ENCODE peak calls at places on chromosomes 1 and 21, in ten cellular contexts. J is Peyer's patch, C is Calu3, N is astrocyte, D is A549, Y is PC-3, B is cardiac fibroblast, K is D721Med, P is HFF-Myc, Z is transverse colon. M is an unnamed sample.

GRCh38 chr1:19353596-19353995 is 41.5 kb downstream of the SLC66A1 start:
- DNase-seq in J (no peak), C (no peak), N (no peak), D (no peak), Y (no peak), B (no peak), K (no peak), P (no peak), Z (no peak), M (no peak)

GRCh38 chr1:207815913-207816312 is 64.1 kb downstream of the CD46 start:
- DNase-seq in J (no peak), C (no peak), N (peak; percentile 33), D (no peak), Y (peak; percentile 85), B (peak; percentile 64), K (no peak), P (no peak), Z (no peak), M (no peak)

GRCh38 chr21:41250519-41250918 is 66.1 kb upstream of the FAM3B start:
- DNase-seq in J (no peak), C (no peak), N (peak; percentile 76), D (no peak), Y (peak; percentile 59), B (peak; percentile 37), K (no peak), P (no peak), Z (no peak), M (no peak)

GRCh38 chr1:245969274-245969673 is 537.8 kb downstream of the SMYD3 start:
- DNase-seq in J (no peak), C (no peak), N (peak; percentile 97), D (no peak), Y (peak; percentile 87), B (peak; percentile 79), K (no peak), P (peak; percentile 95), Z (no peak), M (no peak)

GRCh38 chr1:228274452-228275153 is 66.8 kb downstream of the OBSCN start:
- DNase-seq in J (no peak), C (no peak), N (no peak), D (no peak), Y (no peak), B (no peak), K (no peak), P (no peak), Z (no peak), M (no peak)

GRCh38 chr1:112805155-112805853 is 90.2 kb upstream of the PPM1J start:
- DNase-seq in J (no peak), C (no peak), N (no peak), D (no peak), Y (no peak), B (no peak), K (no peak), P (no peak), Z (no peak), M (no peak)

GRCh38 chr1:78291872-78292271 is 198.9 kb upstream of the PTGFR start:
- DNase-seq in J (no peak), C (no peak), N (no peak), D (no peak), Y (no peak), B (no peak), K (no peak), P (no peak), Z (no peak), M (no peak)

GRCh38 chr1:30748098-30748698 is 9.4 kb downstream of the LAPTM5 start:
- DNase-seq in J (no peak), C (no peak), N (no peak), D (no peak), Y (no peak), B (no peak), K (no peak), P (peak; percentile 81), Z (no peak), M (no peak)

GRCh38 chr1:114154963-114155322 is 1.3 kb upstream of the SYT6 start:
- DNase-seq in J (no peak), C (peak; percentile 4), N (peak; percentile 12), D (no peak), Y (no peak), B (peak; percentile 9), K (no peak), P (peak; percentile 17), Z (no peak), M (no peak)

GRCh38 chr1:31354266-31354665 is 18.6 kb downstream of the FABP3 start:
- DNase-seq in J (no peak), C (no peak), N (no peak), D (no peak), Y (no peak), B (peak; percentile 27), K (no peak), P (no peak), Z (no peak), M (no peak)

GRCh38 chr1:29708818-29709710 is 472.7 kb downstream of the PTPRU start:
- DNase-seq in J (no peak), C (peak; percentile 25), N (peak; percentile 87), D (peak; percentile 82), Y (peak; percentile 93), B (peak; percentile 80), K (no peak), P (peak; percentile 95), Z (no peak), M (peak; percentile 41)

GRCh38 chr1:31717341-31717740 is 13.5 kb upstream of the COL16A1 start:
- DNase-seq in J (no peak), C (no peak), N (peak; percentile 39), D (no peak), Y (peak; percentile 80), B (peak; percentile 30), K (no peak), P (no peak), Z (no peak), M (peak; percentile 64)

GRCh38 chr1:94285026-94285654 is 47.8 kb upstream of the ARHGAP29 start:
- DNase-seq in J (no peak), C (no peak), N (no peak), D (no peak), Y (peak; percentile 63), B (peak; percentile 67), K (no peak), P (no peak), Z (no peak), M (peak; percentile 75)

GRCh38 chr1:160768295-160768657 is 27.7 kb upstream of the LY9 start:
- DNase-seq in J (peak; percentile 80), C (peak; percentile 68), N (no peak), D (peak; percentile 53), Y (peak; percentile 61), B (peak; percentile 6), K (no peak), P (no peak), Z (peak; percentile 72), M (no peak)
- TF ChIP-seq CTCF in J (peak; percentile 83), C (peak; percentile 57), N (peak; percentile 18), D (peak; percentile 31), Y (peak; percentile 75), B (peak; percentile 38), K (peak; percentile 33), P (no peak), Z (peak; percentile 35), M (peak; percentile 37)

GRCh38 chr1:210523830-210524229 is 195.1 kb downstream of the HHAT start:
- DNase-seq in J (no peak), C (no peak), N (no peak), D (no peak), Y (no peak), B (no peak), K (no peak), P (peak; percentile 30), Z (no peak), M (no peak)
- TF ChIP-seq CTCF in J (no peak), C (no peak), N (no peak), D (no peak), Y (no peak), B (no peak), K (no peak), P (no peak), Z (no peak), M (no peak)

GRCh38 chr1:20875198-20875973 is 88.3 kb upstream of the HP1BP3 start:
- DNase-seq in J (no peak), C (no peak), N (no peak), D (no peak), Y (no peak), B (no peak), K (no peak), P (no peak), Z (peak; percentile 64), M (no peak)

GRCh38 chr1:20867847-20868246 is 80.7 kb upstream of the HP1BP3 start:
- DNase-seq in J (no peak), C (no peak), N (no peak), D (no peak), Y (peak; percentile 27), B (peak; percentile 79), K (no peak), P (no peak), Z (no peak), M (no peak)

GRCh38 chr1:20873311-20873710 is 86.2 kb upstream of the HP1BP3 start:
- DNase-seq in J (no peak), C (no peak), N (no peak), D (no peak), Y (no peak), B (no peak), K (no peak), P (no peak), Z (no peak), M (no peak)

GRCh38 chr1:20868263-20868662 is 81.2 kb upstream of the HP1BP3 start:
- DNase-seq in J (no peak), C (no peak), N (no peak), D (no peak), Y (no peak), B (no peak), K (no peak), P (no peak), Z (no peak), M (no peak)

DNA sequence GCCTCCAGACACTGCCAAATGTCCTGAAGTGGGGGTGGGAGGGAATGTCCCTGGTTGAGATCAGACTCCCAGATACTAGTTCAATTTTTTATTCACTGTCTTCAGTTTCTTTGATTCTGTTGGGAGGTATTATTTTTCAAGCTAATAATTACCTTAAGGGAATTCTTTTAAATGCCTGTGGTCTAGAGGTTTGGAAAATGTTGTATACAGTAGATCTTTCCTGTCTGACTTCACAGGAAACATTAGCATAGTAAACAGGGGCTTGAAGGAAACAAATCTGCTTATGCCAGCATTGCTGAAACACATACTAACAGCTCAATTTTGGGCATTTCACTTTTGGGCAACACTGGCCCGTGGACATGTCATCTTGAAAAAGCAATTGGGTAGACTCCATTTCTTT is 84.3 kb upstream of the HP1BP3 start:
- DNase-seq in J (no peak), C (peak; percentile 1), N (no peak), D (peak; percentile 31), Y (no peak), B (no peak), K (no peak), P (no peak), Z (no peak), M (no peak)
- TF ChIP-seq CTCF in J (no peak), C (no peak), N (no peak), D (no peak), Y (no peak), B (no peak), K (no peak), P (no peak), Z (no peak), M (no peak)

DNA sequence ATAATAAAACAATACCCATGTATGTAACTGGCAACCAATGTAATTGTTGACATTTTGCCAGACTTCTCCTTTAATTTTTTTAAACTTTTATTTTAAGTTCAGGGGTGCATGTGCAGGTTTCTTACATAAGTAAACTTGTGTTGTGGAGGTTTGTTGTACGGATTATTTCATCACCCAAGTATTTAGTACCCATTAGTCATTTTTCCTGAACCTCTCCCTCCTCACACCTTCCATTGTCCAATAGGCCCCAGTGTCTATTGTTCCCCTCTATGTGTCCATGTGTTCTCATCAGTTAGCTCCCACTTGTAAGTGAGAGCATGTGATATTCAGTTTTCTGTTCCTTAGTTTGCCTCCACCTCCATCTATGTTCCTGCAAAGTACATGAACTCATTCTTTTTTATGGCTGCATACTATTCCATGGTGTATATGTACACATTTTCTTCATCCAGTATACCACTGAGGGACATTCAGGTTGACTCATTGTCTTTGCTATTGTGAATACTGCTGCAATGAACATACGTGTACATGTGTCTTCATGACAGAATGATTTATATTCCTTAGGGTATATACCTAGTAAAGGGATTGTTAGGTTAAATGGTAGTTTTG is 6.7 kb downstream of the DEPDC1 start:
- DNase-seq in J (no peak), C (no peak), N (no peak), D (no peak), Y (no peak), B (peak; percentile 63), K (no peak), P (no peak), Z (no peak), M (no peak)
- TF ChIP-seq CTCF in J (no peak), C (no peak), N (no peak), D (no peak), Y (no peak), B (no peak), K (no peak), P (no peak), Z (no peak), M (no peak)

M was measured in PC-9.